ENCODE peak calls at places on chromosomes 7 and 10, in five cellular contexts. One of them, this sample, is unnamed.

GRCh38 chr7:130322615-130323014 is 22.0 kb upstream of the CPA5 start:
- DNase-seq in nephron progenitor cell: no peak
- DNase-seq in T-helper 1 cell: no peak
- DNase-seq in Jurkat, Clone E6-1: no peak
- DNase-seq in kidney epithelial cell: no peak
- DNase-seq in this sample: no peak

GRCh38 chr10:119769886-119770285 is 44.0 kb downstream of the INPP5F start:
- DNase-seq in Jurkat, Clone E6-1: no peak
- DNase-seq in T-helper 1 cell: no peak
- DNase-seq in nephron progenitor cell: no peak
- DNase-seq in kidney epithelial cell: no peak
- DNase-seq in this sample: no peak

GRCh38 chr7:73520673-73521635 is 1.1 kb downstream of the BAZ1B start:
- DNase-seq in kidney epithelial cell: no peak
- DNase-seq in Jurkat, Clone E6-1: no peak
- DNase-seq in T-helper 1 cell: no peak
- DNase-seq in nephron progenitor cell: peak; percentile 21
- DNase-seq in this sample: no peak

GRCh38 chr10:15439381-15439837 is 68.3 kb upstream of the FAM171A1 start:
- DNase-seq in kidney epithelial cell: no peak
- DNase-seq in nephron progenitor cell: no peak
- DNase-seq in T-helper 1 cell: no peak
- DNase-seq in Jurkat, Clone E6-1: no peak
- DNase-seq in this sample: no peak

GRCh38 chr10:66564341-66564740 is 361.5 kb upstream of the LRRTM3 start:
- DNase-seq in kidney epithelial cell: peak; percentile 9
- DNase-seq in T-helper 1 cell: no peak
- DNase-seq in nephron progenitor cell: no peak
- DNase-seq in Jurkat, Clone E6-1: no peak
- DNase-seq in this sample: no peak

GRCh38 chr7:92417913-92418312 is 29.4 kb upstream of the GATAD1 start:
- DNase-seq in Jurkat, Clone E6-1: no peak
- DNase-seq in T-helper 1 cell: no peak
- DNase-seq in kidney epithelial cell: no peak
- DNase-seq in nephron progenitor cell: no peak
- DNase-seq in this sample: no peak

GRCh38 chr7:157310676-157311185 is 26.1 kb upstream of the DNAJB6 start:
- DNase-seq in nephron progenitor cell: no peak
- DNase-seq in kidney epithelial cell: no peak
- DNase-seq in Jurkat, Clone E6-1: no peak
- DNase-seq in T-helper 1 cell: no peak
- DNase-seq in this sample: no peak

GRCh38 chr10:58782876-58783859 is 270.5 kb downstream of the BICC1 start:
- DNase-seq in Jurkat, Clone E6-1: no peak
- DNase-seq in nephron progenitor cell: peak; percentile 3
- DNase-seq in T-helper 1 cell: no peak
- DNase-seq in kidney epithelial cell: no peak
- DNase-seq in this sample: no peak

GRCh38 chr10:78952018-78952417 is 116.7 kb upstream of the ZMIZ1 start:
- DNase-seq in Jurkat, Clone E6-1: no peak
- DNase-seq in kidney epithelial cell: no peak
- DNase-seq in nephron progenitor cell: no peak
- DNase-seq in T-helper 1 cell: no peak
- DNase-seq in this sample: no peak

GRCh38 chr7:83148776-83149175 is 13.9 kb downstream of the PCLO start:
- DNase-seq in nephron progenitor cell: no peak
- DNase-seq in kidney epithelial cell: peak; percentile 41
- DNase-seq in Jurkat, Clone E6-1: no peak
- DNase-seq in T-helper 1 cell: no peak
- DNase-seq in this sample: no peak

GRCh38 chr10:65377687-65378086 is 1548.1 kb upstream of the LRRTM3 start:
- DNase-seq in Jurkat, Clone E6-1: no peak
- DNase-seq in T-helper 1 cell: no peak
- DNase-seq in kidney epithelial cell: no peak
- DNase-seq in nephron progenitor cell: no peak
- DNase-seq in this sample: no peak

GRCh38 chr7:131506597-131506996 is 49.8 kb downstream of the PODXL start:
- DNase-seq in kidney epithelial cell: no peak
- DNase-seq in Jurkat, Clone E6-1: no peak
- DNase-seq in T-helper 1 cell: no peak
- DNase-seq in nephron progenitor cell: no peak
- DNase-seq in this sample: no peak

GRCh38 chr7:41492603-41493002 is 210.3 kb downstream of the INHBA start:
- DNase-seq in T-helper 1 cell: no peak
- DNase-seq in nephron progenitor cell: no peak
- DNase-seq in Jurkat, Clone E6-1: no peak
- DNase-seq in kidney epithelial cell: no peak
- DNase-seq in this sample: no peak

GRCh38 chr7:135151162-135151932 is 3.5 kb downstream of the TMEM140 start:
- DNase-seq in Jurkat, Clone E6-1: no peak
- DNase-seq in kidney epithelial cell: no peak
- DNase-seq in T-helper 1 cell: no peak
- DNase-seq in nephron progenitor cell: no peak
- DNase-seq in this sample: no peak

GRCh38 chr10:5297466-5297865 is 67.3 kb upstream of the UCN3 start:
- DNase-seq in T-helper 1 cell: no peak
- DNase-seq in Jurkat, Clone E6-1: peak; percentile 37
- DNase-seq in kidney epithelial cell: no peak
- DNase-seq in nephron progenitor cell: no peak
- DNase-seq in this sample: no peak

GRCh38 chr10:90787906-90788491 is 69.8 kb downstream of the HTR7 start:
- DNase-seq in kidney epithelial cell: no peak
- DNase-seq in nephron progenitor cell: peak; percentile 38
- DNase-seq in Jurkat, Clone E6-1: peak; percentile 17
- DNase-seq in T-helper 1 cell: no peak
- DNase-seq in this sample: no peak

GRCh38 chr7:28960071-28960840 is 2.1 kb upstream of the TRIL start:
- DNase-seq in T-helper 1 cell: no peak
- DNase-seq in Jurkat, Clone E6-1: no peak
- DNase-seq in kidney epithelial cell: no peak
- DNase-seq in nephron progenitor cell: no peak
- DNase-seq in this sample: no peak

GRCh38 chr7:144671429-144671828 is 164.4 kb downstream of the TPK1 start:
- DNase-seq in T-helper 1 cell: no peak
- DNase-seq in kidney epithelial cell: no peak
- DNase-seq in Jurkat, Clone E6-1: no peak
- DNase-seq in nephron progenitor cell: no peak
- DNase-seq in this sample: no peak

GRCh38 chr7:68364871-68365625 is 1233.2 kb upstream of the AUTS2 start:
- DNase-seq in nephron progenitor cell: no peak
- DNase-seq in Jurkat, Clone E6-1: no peak
- DNase-seq in kidney epithelial cell: no peak
- DNase-seq in T-helper 1 cell: no peak
- DNase-seq in this sample: no peak

GRCh38 chr10:105837951-105838350 is 1196.9 kb downstream of the SORCS3 start:
- DNase-seq in kidney epithelial cell: peak; percentile 52
- DNase-seq in Jurkat, Clone E6-1: peak; percentile 53
- DNase-seq in T-helper 1 cell: no peak
- DNase-seq in nephron progenitor cell: no peak
- DNase-seq in this sample: no peak

GRCh38 chr7:49845626-49846025 is 72.2 kb downstream of the VWC2 start:
- DNase-seq in Jurkat, Clone E6-1: no peak
- DNase-seq in nephron progenitor cell: no peak
- DNase-seq in T-helper 1 cell: no peak
- DNase-seq in kidney epithelial cell: no peak
- DNase-seq in this sample: no peak

GRCh38 chr10:82245906-82246305 is 370.9 kb downstream of the NRG3 start:
- DNase-seq in T-helper 1 cell: no peak
- DNase-seq in kidney epithelial cell: no peak
- DNase-seq in nephron progenitor cell: no peak
- DNase-seq in Jurkat, Clone E6-1: no peak
- DNase-seq in this sample: no peak

GRCh38 chr7:2063562-2064360 is 169.0 kb downstream of the MAD1L1 start:
- DNase-seq in Jurkat, Clone E6-1: no peak
- DNase-seq in kidney epithelial cell: no peak
- DNase-seq in nephron progenitor cell: no peak
- DNase-seq in T-helper 1 cell: no peak
- DNase-seq in this sample: no peak